ENCODE peak calls at places on chromosomes 4 and X, in ten cellular contexts. One of them, this sample, is unnamed.

GRCh38 chrX:46722742-46723568 is 36.0 kb downstream of the SLC9A7 start:
- DNase-seq in CD4-positive, alpha-beta T cell: no peak
- DNase-seq in suprapubic skin: no peak
- DNase-seq in testis: no peak
- DNase-seq in nephron progenitor cell: no peak
- DNase-seq in K562: no peak
- DNase-seq in HFFc6: peak; percentile 38
- DNase-seq in CD8-positive, alpha-beta T cell: no peak
- DNase-seq in tibial artery: no peak
- DNase-seq in endothelial cell: no peak
- DNase-seq in this sample: no peak

GRCh38 chrX:355329-356050 is 31.2 kb downstream of the PPP2R3B start:
- DNase-seq in CD4-positive, alpha-beta T cell: no peak
- DNase-seq in suprapubic skin: no peak
- DNase-seq in testis: no peak
- DNase-seq in nephron progenitor cell: no peak
- DNase-seq in K562: no peak
- DNase-seq in HFFc6: no peak
- DNase-seq in CD8-positive, alpha-beta T cell: no peak
- DNase-seq in tibial artery: peak; percentile 29
- DNase-seq in endothelial cell: no peak
- DNase-seq in this sample: no peak

GRCh38 chrX:39018526-39018925 is 217.3 kb downstream of the MID1IP1 start:
- DNase-seq in CD4-positive, alpha-beta T cell: no peak
- DNase-seq in suprapubic skin: no peak
- DNase-seq in testis: no peak
- DNase-seq in nephron progenitor cell: no peak
- DNase-seq in K562: no peak
- DNase-seq in HFFc6: no peak
- DNase-seq in CD8-positive, alpha-beta T cell: no peak
- DNase-seq in tibial artery: no peak
- DNase-seq in endothelial cell: no peak
- DNase-seq in this sample: no peak

GRCh38 chr4:78599147-78599546 is 47.6 kb downstream of the ANXA3 start:
- DNase-seq in CD4-positive, alpha-beta T cell: no peak
- DNase-seq in suprapubic skin: no peak
- DNase-seq in testis: no peak
- DNase-seq in nephron progenitor cell: no peak
- DNase-seq in K562: no peak
- DNase-seq in HFFc6: no peak
- DNase-seq in CD8-positive, alpha-beta T cell: no peak
- DNase-seq in tibial artery: no peak
- DNase-seq in endothelial cell: no peak
- DNase-seq in this sample: no peak

GRCh38 chr4:183636923-183637322 is 22.1 kb downstream of the RWDD4 start:
- DNase-seq in CD4-positive, alpha-beta T cell: no peak
- DNase-seq in suprapubic skin: no peak
- DNase-seq in testis: peak; percentile 14
- DNase-seq in nephron progenitor cell: no peak
- DNase-seq in K562: no peak
- DNase-seq in HFFc6: no peak
- DNase-seq in CD8-positive, alpha-beta T cell: no peak
- DNase-seq in tibial artery: no peak
- DNase-seq in endothelial cell: no peak
- DNase-seq in this sample: no peak

GRCh38 chr4:44425614-44426208 is 22.9 kb downstream of the KCTD8 start:
- DNase-seq in CD4-positive, alpha-beta T cell: no peak
- DNase-seq in suprapubic skin: no peak
- DNase-seq in testis: peak; percentile 44
- DNase-seq in nephron progenitor cell: peak; percentile 33
- DNase-seq in K562: no peak
- DNase-seq in HFFc6: no peak
- DNase-seq in CD8-positive, alpha-beta T cell: no peak
- DNase-seq in tibial artery: no peak
- DNase-seq in endothelial cell: peak; percentile 59
- DNase-seq in this sample: no peak

GRCh38 chrX:39653656-39654055 is 444.1 kb downstream of the BCOR start:
- DNase-seq in CD4-positive, alpha-beta T cell: no peak
- DNase-seq in suprapubic skin: no peak
- DNase-seq in testis: no peak
- DNase-seq in nephron progenitor cell: no peak
- DNase-seq in K562: no peak
- DNase-seq in HFFc6: no peak
- DNase-seq in CD8-positive, alpha-beta T cell: no peak
- DNase-seq in tibial artery: no peak
- DNase-seq in endothelial cell: no peak
- DNase-seq in this sample: no peak

GRCh38 chrX:7109838-7110793 is 37.4 kb upstream of the STS start:
- DNase-seq in CD4-positive, alpha-beta T cell: no peak
- DNase-seq in suprapubic skin: no peak
- DNase-seq in testis: no peak
- DNase-seq in nephron progenitor cell: peak; percentile 6
- DNase-seq in K562: no peak
- DNase-seq in HFFc6: no peak
- DNase-seq in CD8-positive, alpha-beta T cell: no peak
- DNase-seq in tibial artery: no peak
- DNase-seq in endothelial cell: no peak
- DNase-seq in this sample: no peak

GRCh38 chr4:89836897-89837384 is at the start of gene SNCA:
- DNase-seq in CD4-positive, alpha-beta T cell: peak; percentile 5
- DNase-seq in suprapubic skin: peak; percentile 81
- DNase-seq in testis: peak; percentile 68
- DNase-seq in nephron progenitor cell: peak; percentile 84
- DNase-seq in K562: peak; percentile 11
- DNase-seq in HFFc6: no peak
- DNase-seq in CD8-positive, alpha-beta T cell: no peak
- DNase-seq in tibial artery: peak; percentile 69
- DNase-seq in endothelial cell: peak; percentile 72
- DNase-seq in this sample: peak; percentile 51

GRCh38 chr4:126124817-126125216 is 810.1 kb downstream of the FAT4 start:
- DNase-seq in CD4-positive, alpha-beta T cell: no peak
- DNase-seq in suprapubic skin: no peak
- DNase-seq in testis: no peak
- DNase-seq in nephron progenitor cell: no peak
- DNase-seq in K562: no peak
- DNase-seq in HFFc6: no peak
- DNase-seq in CD8-positive, alpha-beta T cell: no peak
- DNase-seq in tibial artery: no peak
- DNase-seq in endothelial cell: no peak
- DNase-seq in this sample: no peak

GRCh38 chr4:91198951-91199350 is 1071.8 kb downstream of the CCSER1 start:
- DNase-seq in CD4-positive, alpha-beta T cell: no peak
- DNase-seq in suprapubic skin: no peak
- DNase-seq in testis: no peak
- DNase-seq in nephron progenitor cell: no peak
- DNase-seq in K562: no peak
- DNase-seq in HFFc6: no peak
- DNase-seq in CD8-positive, alpha-beta T cell: no peak
- DNase-seq in tibial artery: no peak
- DNase-seq in endothelial cell: no peak
- DNase-seq in this sample: no peak

GRCh38 chr4:101306225-101306624 is 41.1 kb downstream of the PPP3CA start:
- DNase-seq in CD4-positive, alpha-beta T cell: no peak
- DNase-seq in suprapubic skin: no peak
- DNase-seq in testis: no peak
- DNase-seq in nephron progenitor cell: no peak
- DNase-seq in K562: no peak
- DNase-seq in HFFc6: no peak
- DNase-seq in CD8-positive, alpha-beta T cell: no peak
- DNase-seq in tibial artery: no peak
- DNase-seq in endothelial cell: no peak
- DNase-seq in this sample: no peak

GRCh38 chr4:188254211-188254610 is 115.0 kb downstream of the TRIML1 start:
- DNase-seq in CD4-positive, alpha-beta T cell: no peak
- DNase-seq in suprapubic skin: no peak
- DNase-seq in testis: no peak
- DNase-seq in nephron progenitor cell: no peak
- DNase-seq in K562: no peak
- DNase-seq in HFFc6: no peak
- DNase-seq in CD8-positive, alpha-beta T cell: no peak
- DNase-seq in tibial artery: no peak
- DNase-seq in endothelial cell: no peak
- DNase-seq in this sample: no peak

GRCh38 chrX:68428431-68428830 is 4.9 kb downstream of the OPHN1 start:
- DNase-seq in CD4-positive, alpha-beta T cell: no peak
- DNase-seq in suprapubic skin: no peak
- DNase-seq in testis: no peak
- DNase-seq in nephron progenitor cell: no peak
- DNase-seq in K562: no peak
- DNase-seq in HFFc6: peak; percentile 67
- DNase-seq in CD8-positive, alpha-beta T cell: no peak
- DNase-seq in tibial artery: no peak
- DNase-seq in endothelial cell: no peak
- DNase-seq in this sample: no peak

GRCh38 chrX:2397648-2398340 is 103.0 kb downstream of the DHRSX start:
- DNase-seq in CD4-positive, alpha-beta T cell: no peak
- DNase-seq in suprapubic skin: peak; percentile 71
- DNase-seq in testis: no peak
- DNase-seq in nephron progenitor cell: no peak
- DNase-seq in K562: no peak
- DNase-seq in HFFc6: peak; percentile 50
- DNase-seq in CD8-positive, alpha-beta T cell: no peak
- DNase-seq in tibial artery: no peak
- DNase-seq in endothelial cell: no peak
- DNase-seq in this sample: no peak

DNA sequence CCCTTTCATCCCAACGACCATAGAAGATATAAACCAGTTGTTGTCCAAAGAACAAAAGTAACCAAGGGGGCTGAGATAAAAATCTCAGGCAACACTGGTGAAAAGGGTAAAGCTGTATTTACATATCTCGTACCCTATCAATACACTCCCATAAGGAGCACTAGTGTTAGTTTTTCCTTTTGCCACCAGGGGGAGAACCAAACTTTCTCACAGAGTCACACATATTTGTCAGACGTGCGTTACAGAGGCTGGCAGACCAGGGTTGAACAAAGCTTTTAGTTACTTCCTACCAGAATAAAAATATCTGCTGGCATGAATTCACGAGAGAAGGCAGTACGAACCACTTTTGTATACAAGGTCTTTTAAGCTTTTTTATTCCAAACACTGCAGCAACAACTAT is 88.3 kb downstream of the AMELX start:
- DNase-seq in CD4-positive, alpha-beta T cell: no peak
- DNase-seq in suprapubic skin: no peak
- DNase-seq in testis: peak; percentile 60
- DNase-seq in nephron progenitor cell: peak; percentile 20
- DNase-seq in K562: peak; percentile 35
- DNase-seq in HFFc6: peak; percentile 41
- DNase-seq in CD8-positive, alpha-beta T cell: no peak
- DNase-seq in tibial artery: peak; percentile 65
- DNase-seq in endothelial cell: peak; percentile 39
- DNase-seq in this sample: no peak
- TF ChIP-seq CTCF in CD4-positive, alpha-beta T cell: no peak
- TF ChIP-seq CTCF in suprapubic skin: no peak
- TF ChIP-seq CTCF in testis: peak; percentile 53
- TF ChIP-seq CTCF in nephron progenitor cell: peak; percentile 46
- TF ChIP-seq CTCF in K562: peak; percentile 67
- TF ChIP-seq CTCF in HFFc6: peak; percentile 79
- TF ChIP-seq CTCF in CD8-positive, alpha-beta T cell: no peak
- TF ChIP-seq CTCF in tibial artery: peak; percentile 56
- TF ChIP-seq CTCF in endothelial cell: peak; percentile 63
- TF ChIP-seq CTCF in this sample: peak; percentile 58

DNA sequence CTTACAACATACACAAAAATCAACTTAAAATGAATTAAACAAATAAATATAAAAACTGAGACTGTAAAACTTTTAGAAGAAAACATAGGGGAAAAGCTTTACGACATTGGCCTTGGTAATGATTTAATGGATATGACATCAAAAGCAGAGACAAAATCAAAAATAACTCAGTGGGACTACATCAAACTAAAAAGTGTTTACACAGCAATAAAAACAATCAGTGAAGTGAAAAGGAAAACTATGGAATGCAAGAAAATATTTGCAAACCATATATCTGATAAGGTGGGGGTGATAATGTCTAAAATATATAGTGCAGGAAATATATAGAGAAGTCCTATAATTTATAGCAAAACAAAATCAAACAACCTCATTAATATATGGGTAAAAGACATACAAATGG is 364.4 kb upstream of the INTU start:
- DNase-seq in CD4-positive, alpha-beta T cell: no peak
- DNase-seq in suprapubic skin: no peak
- DNase-seq in testis: no peak
- DNase-seq in nephron progenitor cell: no peak
- DNase-seq in K562: no peak
- DNase-seq in HFFc6: no peak
- DNase-seq in CD8-positive, alpha-beta T cell: no peak
- DNase-seq in tibial artery: no peak
- DNase-seq in endothelial cell: no peak
- DNase-seq in this sample: no peak
- TF ChIP-seq CTCF in CD4-positive, alpha-beta T cell: no peak
- TF ChIP-seq CTCF in suprapubic skin: no peak
- TF ChIP-seq CTCF in testis: no peak
- TF ChIP-seq CTCF in nephron progenitor cell: no peak
- TF ChIP-seq CTCF in K562: no peak
- TF ChIP-seq CTCF in HFFc6: no peak
- TF ChIP-seq CTCF in CD8-positive, alpha-beta T cell: no peak
- TF ChIP-seq CTCF in tibial artery: no peak
- TF ChIP-seq CTCF in endothelial cell: no peak
- TF ChIP-seq CTCF in this sample: no peak

DNA sequence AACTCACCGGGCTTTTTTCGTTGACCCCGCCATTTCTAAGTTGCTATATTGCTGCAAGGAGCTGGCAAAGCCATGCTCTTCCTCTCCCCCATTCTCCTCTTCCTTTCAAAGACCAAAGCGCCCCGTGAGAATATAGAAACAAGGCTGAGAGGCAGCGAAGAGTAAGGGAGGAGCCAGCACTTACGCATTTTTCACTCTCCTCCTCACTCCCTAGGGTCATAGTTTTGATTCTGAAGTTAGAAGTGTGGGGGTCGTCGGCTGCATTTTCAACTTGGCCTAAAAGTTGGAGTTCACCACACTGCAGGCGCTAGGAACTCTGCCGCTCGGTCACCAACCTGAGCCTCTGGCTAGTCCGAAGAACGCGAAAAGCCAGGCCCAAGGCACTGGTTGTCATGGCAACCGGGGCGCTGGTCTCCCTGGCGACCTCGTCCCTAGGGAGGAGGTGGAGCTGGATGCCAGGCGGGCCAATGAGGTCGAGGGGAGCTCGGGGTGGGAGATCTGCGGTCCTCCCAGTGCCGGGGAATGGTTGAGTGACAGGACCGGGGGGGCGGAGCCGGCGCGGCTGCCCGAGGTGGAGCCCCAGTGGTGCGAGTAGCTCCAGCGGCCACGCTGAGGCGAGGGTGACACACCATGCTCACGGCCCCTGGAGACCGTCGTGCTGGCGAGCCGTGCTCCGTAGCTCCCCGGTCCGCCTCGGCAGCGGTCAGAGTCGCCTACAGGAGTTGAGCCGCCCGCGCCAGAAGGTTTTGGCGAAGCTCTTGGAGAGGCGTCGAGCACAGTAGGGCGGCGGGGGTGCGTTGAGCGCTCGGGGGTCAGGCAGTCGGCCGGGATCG is at the start of gene PTPN13:
- DNase-seq in CD4-positive, alpha-beta T cell: peak; percentile 42
- DNase-seq in suprapubic skin: peak; percentile 96
- DNase-seq in testis: peak; percentile 99
- DNase-seq in nephron progenitor cell: peak; percentile 99
- DNase-seq in K562: peak; percentile 76
- DNase-seq in HFFc6: peak; percentile 99
- DNase-seq in CD8-positive, alpha-beta T cell: peak; percentile 3
- DNase-seq in tibial artery: peak; percentile 99
- DNase-seq in endothelial cell: peak; percentile 97
- DNase-seq in this sample: peak; percentile 99
- TF ChIP-seq CTCF in CD4-positive, alpha-beta T cell: no peak
- TF ChIP-seq CTCF in suprapubic skin: no peak
- TF ChIP-seq CTCF in testis: no peak
- TF ChIP-seq CTCF in nephron progenitor cell: no peak
- TF ChIP-seq CTCF in K562: no peak
- TF ChIP-seq CTCF in HFFc6: no peak
- TF ChIP-seq CTCF in CD8-positive, alpha-beta T cell: no peak
- TF ChIP-seq CTCF in tibial artery: no peak
- TF ChIP-seq CTCF in endothelial cell: no peak
- TF ChIP-seq CTCF in this sample: no peak

GRCh38 chrX:76555816-76556215 is 128.3 kb downstream of the MAGEE1 start:
- DNase-seq in CD4-positive, alpha-beta T cell: no peak
- DNase-seq in suprapubic skin: no peak
- DNase-seq in testis: peak; percentile 71
- DNase-seq in nephron progenitor cell: peak; percentile 17
- DNase-seq in K562: peak; percentile 8
- DNase-seq in HFFc6: peak; percentile 0
- DNase-seq in CD8-positive, alpha-beta T cell: no peak
- DNase-seq in tibial artery: no peak
- DNase-seq in endothelial cell: peak; percentile 41
- DNase-seq in this sample: no peak
- TF ChIP-seq CTCF in CD4-positive, alpha-beta T cell: no peak
- TF ChIP-seq CTCF in suprapubic skin: no peak
- TF ChIP-seq CTCF in testis: no peak
- TF ChIP-seq CTCF in nephron progenitor cell: no peak
- TF ChIP-seq CTCF in K562: peak; percentile 18
- TF ChIP-seq CTCF in HFFc6: peak; percentile 35
- TF ChIP-seq CTCF in CD8-positive, alpha-beta T cell: no peak
- TF ChIP-seq CTCF in tibial artery: no peak
- TF ChIP-seq CTCF in endothelial cell: peak; percentile 33
- TF ChIP-seq CTCF in this sample: peak; percentile 39